ENCODE peak calls at places on chromosomes 12 and 14, in four cellular contexts. A, K, V and X are unnamed samples.
A peak's percentile ranks its signal among the peaks of the same experiment; 100 is the strongest.

GRCh38 chr12:108730337-108731104 is 797 bp downstream of the CORO1C start:
- DNase-seq in A (peak; percentile 87), K (peak; percentile 89), V (peak; percentile 73), X (peak; percentile 83)

GRCh38 chr12:105493091-105493615 is 162.7 kb downstream of the C12orf75 start:
- DNase-seq in A (no peak), K (no peak), V (no peak), X (no peak)

GRCh38 chr14:29462772-29463171 is 464.9 kb downstream of the PRKD1 start:
- DNase-seq in A (no peak), K (no peak), V (no peak), X (no peak)

GRCh38 chr12:60278209-60278608 is 682.4 kb downstream of the SLC16A7 start:
- DNase-seq in A (no peak), K (no peak), V (no peak), X (no peak)

GRCh38 chr12:108596854-108597558 is 878 bp downstream of the TMEM119 start:
- DNase-seq in A (no peak), K (no peak), V (no peak), X (no peak)

GRCh38 chr12:45284096-45284901 is 68.4 kb downstream of the ANO6 start:
- DNase-seq in A (no peak), K (no peak), V (peak; percentile 80), X (no peak)

GRCh38 chr14:97442363-97442762 is 645.2 kb downstream of the VRK1 start:
- DNase-seq in A (no peak), K (no peak), V (no peak), X (no peak)

GRCh38 chr12:103166949-103167348 is 209.5 kb downstream of the ASCL1 start:
- DNase-seq in A (no peak), K (no peak), V (no peak), X (no peak)

GRCh38 chr12:100798799-100799198 is 4.2 kb downstream of the ANO4 start:
- DNase-seq in A (no peak), K (no peak), V (no peak), X (no peak)

GRCh38 chr12:100963381-100963780 is 168.8 kb downstream of the ANO4 start:
- DNase-seq in A (no peak), K (no peak), V (no peak), X (no peak)

GRCh38 chr12:116771651-116772050 is 33.5 kb downstream of the RNFT2 start:
- DNase-seq in A (peak; percentile 29), K (no peak), V (no peak), X (no peak)

GRCh38 chr12:101501410-101502045 is 26.4 kb downstream of the SPIC start:
- DNase-seq in A (no peak), K (no peak), V (no peak), X (no peak)

GRCh38 chr12:41142376-41142775 is 45.7 kb upstream of the PDZRN4 start:
- DNase-seq in A (no peak), K (no peak), V (no peak), X (no peak)

GRCh38 chr12:19035552-19035951 is 94.0 kb upstream of the PLEKHA5 start:
- DNase-seq in A (peak; percentile 29), K (no peak), V (no peak), X (no peak)

GRCh38 chr14:72776701-72777255 is 117.1 kb downstream of the DPF3 start:
- DNase-seq in A (no peak), K (no peak), V (no peak), X (no peak)

GRCh38 chr14:23070262-23071129 is 13.2 kb upstream of the CDH24 start:
- DNase-seq in A (no peak), K (no peak), V (no peak), X (no peak)

GRCh38 chr12:94704452-94704871 is 54.1 kb upstream of the TMCC3 start:
- DNase-seq in A (peak; percentile 72), K (no peak), V (peak; percentile 86), X (no peak)

GRCh38 chr12:128796439-128797118 is 27.2 kb downstream of the SLC15A4 start:
- DNase-seq in A (no peak), K (no peak), V (no peak), X (no peak)

GRCh38 chr14:77151918-77152588 is 10.5 kb upstream of the ZDHHC22 start:
- DNase-seq in A (peak; percentile 20), K (no peak), V (peak; percentile 42), X (no peak)

GRCh38 chr14:89331398-89331797 is 85.6 kb downstream of the FOXN3 start:
- DNase-seq in A (no peak), K (no peak), V (no peak), X (no peak)

GRCh38 chr12:92467886-92468285 is 234.9 kb upstream of the PLEKHG7 start:
- DNase-seq in A (no peak), K (no peak), V (peak; percentile 13), X (no peak)

GRCh38 chr12:92470608-92471021 is 232.2 kb upstream of the PLEKHG7 start:
- DNase-seq in A (no peak), K (no peak), V (no peak), X (no peak)

GRCh38 chr12:92466391-92467305 is 236.1 kb upstream of the PLEKHG7 start:
- DNase-seq in A (no peak), K (no peak), V (no peak), X (no peak)

GRCh38 chr12:92469837-92470236 is 233.0 kb upstream of the PLEKHG7 start:
- DNase-seq in A (no peak), K (no peak), V (peak; percentile 47), X (no peak)

DNA sequence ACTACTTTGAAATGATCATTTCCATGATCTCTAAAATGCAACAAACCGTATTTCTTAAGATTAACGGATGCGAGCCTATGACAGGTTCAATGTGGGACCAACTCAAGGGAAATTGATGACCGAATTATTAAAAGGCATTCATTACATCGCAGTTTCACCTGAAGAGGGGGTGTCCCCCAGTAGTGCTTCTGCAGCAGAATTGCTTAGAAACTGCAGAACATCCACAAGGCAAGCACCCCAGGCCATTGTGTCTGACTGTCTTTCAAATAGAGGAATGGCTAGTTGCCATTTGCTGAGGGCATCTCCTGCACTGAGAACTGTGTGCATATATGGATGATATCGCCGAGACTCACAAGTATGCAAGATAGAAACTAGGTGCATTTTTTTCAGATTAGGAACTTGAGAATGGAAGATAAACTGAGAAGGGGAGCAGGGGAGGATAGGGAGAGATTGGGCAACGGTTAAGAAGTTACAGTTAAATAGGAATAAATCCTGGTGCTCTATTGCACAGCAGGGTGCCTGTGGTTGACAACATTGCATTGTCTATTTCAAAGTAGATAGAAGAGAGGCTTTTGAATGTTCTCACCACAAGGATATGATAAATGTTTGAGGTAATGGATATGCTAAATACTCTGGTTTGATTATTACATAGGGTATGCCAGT is 234.3 kb upstream of the PLEKHG7 start:
- DNase-seq in A (no peak), K (no peak), V (no peak), X (no peak)
- H3K4me1 ChIP-seq in A (no peaks in the 10 kb centered on the region), K (no peaks in the 10 kb centered on the region), V (peaks cover 23% of the 10 kb centered on the region), X (no peaks in the 10 kb centered on the region)

GRCh38 chr14:75434557-75435248 is 6.9 kb downstream of the JDP2 start:
- DNase-seq in A (no peak), K (peak; percentile 20), V (no peak), X (no peak)
- H3K4me1 ChIP-seq in A (no peaks in the 10 kb centered on the region), K (peaks cover 34% of the 10 kb centered on the region), V (peaks cover 25% of the 10 kb centered on the region), X (no peaks in the 10 kb centered on the region)

GRCh38 chr12:12236896-12237295 is 29.9 kb downstream of the LRP6 start:
- DNase-seq in A (no peak), K (no peak), V (no peak), X (no peak)

GRCh38 chr12:12240671-12241345 is 26.0 kb downstream of the LRP6 start:
- DNase-seq in A (peak; percentile 77), K (no peak), V (peak; percentile 21), X (no peak)

GRCh38 chr12:12239127-12239526 is 27.7 kb downstream of the LRP6 start:
- DNase-seq in A (no peak), K (no peak), V (no peak), X (no peak)

GRCh38 chr12:12244341-12244740 is 22.5 kb downstream of the LRP6 start:
- DNase-seq in A (no peak), K (no peak), V (no peak), X (no peak)

DNA sequence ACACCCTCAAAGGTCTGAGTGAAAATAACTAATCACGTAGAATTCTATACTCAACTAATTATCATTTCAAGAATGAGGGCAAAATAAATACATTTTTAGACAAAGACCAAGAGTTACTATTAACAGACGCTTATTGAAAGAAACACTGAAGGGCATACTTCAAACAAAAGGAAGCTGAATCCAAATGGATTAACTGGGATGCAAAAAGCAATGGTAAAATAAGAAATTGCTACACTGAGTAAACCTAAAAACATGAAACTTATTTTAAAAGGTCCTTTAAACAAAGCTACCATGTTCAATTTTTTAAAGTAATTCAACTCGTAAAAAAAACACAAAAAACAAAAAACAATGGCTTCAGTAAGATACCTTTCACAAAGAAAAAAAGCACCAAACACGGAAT is 28.2 kb downstream of the LRP6 start:
- DNase-seq in A (no peak), K (no peak), V (no peak), X (no peak)
- H3K4me1 ChIP-seq in A (peaks cover 3% of the 10 kb centered on the region), K (peaks cover 4% of the 10 kb centered on the region), V (peaks cover 36% of the 10 kb centered on the region), X (no peaks in the 10 kb centered on the region)

GRCh38 chr14:101364503-101365328 is 196.6 kb upstream of the DIO3 start:
- DNase-seq in A (no peak), K (peak; percentile 91), V (no peak), X (peak; percentile 68)
- H3K4me1 ChIP-seq in A (no peaks in the 10 kb centered on the region), K (peaks cover 21% of the 10 kb centered on the region), V (no peaks in the 10 kb centered on the region), X (no peaks in the 10 kb centered on the region)